ENCODE peak calls at places on chromosome 22, in eight cellular contexts. V is ovary, M is A549, H is right lobe of liver, A is NB4, I is HCT116, C is spleen, W is Peyer's patch. D is an unnamed sample.

GRCh38 chr22:24592846-24593809 is at the start of gene LRRC75B:
- DNase-seq in C (peak), V (peak), W (peak), H (peak), I (peak), A (peak), M (peak), D (peak)

GRCh38 chr22:48640890-48641771 is 1186.5 kb downstream of the BRD1 start:
- DNase-seq in A (peak), V (peak), H (no peak), C (no peak), W (no peak), M (no peak), I (no peak), D (no peak)

GRCh38 chr22:49204599-49205214 is 623.0 kb downstream of the BRD1 start:
- DNase-seq in M (no peak), V (no peak), H (peak), W (no peak), A (no peak), I (no peak), C (peak), D (peak)

GRCh38 chr22:25354456-25354855 is 135.0 kb downstream of the CRYBB2 start:
- DNase-seq in I (no peak), A (no peak), W (no peak), M (no peak), H (peak), C (peak), V (no peak), D (no peak)

GRCh38 chr22:17451251-17451765 is 82.0 kb downstream of the CECR2 start:
- DNase-seq in I (no peak), W (no peak), C (no peak), V (no peak), A (no peak), M (no peak), H (no peak), D (no peak)

GRCh38 chr22:50267591-50268390 is 2.4 kb downstream of the MAPK11 start:
- DNase-seq in W (no peak), H (peak), C (no peak), A (no peak), M (no peak), I (no peak), V (peak), D (peak)

GRCh38 chr22:18056161-18056666 is 21.6 kb upstream of the PEX26 start:
- DNase-seq in M (no peak), C (peak), W (peak), H (no peak), A (no peak), I (no peak), V (no peak), D (no peak)

GRCh38 chr22:33823552-33823951 is 96.7 kb downstream of the LARGE1 start:
- DNase-seq in H (no peak), W (no peak), C (no peak), I (no peak), M (no peak), A (no peak), V (no peak), D (no peak)

GRCh38 chr22:38706885-38707180 is 1.1 kb downstream of the GTPBP1 start:
- DNase-seq in C (no peak), V (no peak), A (no peak), I (no peak), H (no peak), W (no peak), M (no peak), D (no peak)

GRCh38 chr22:36384766-36385400 is 2.9 kb downstream of the MYH9 start:
- DNase-seq in W (peak), M (no peak), H (no peak), V (no peak), A (peak), C (no peak), I (no peak), D (no peak)
- TF ChIP-seq POLR2A in W (peak), M (no peak), H (no peak), V (no peak), A (no peak), C (no peak), I (no peak), D (no peak)

GRCh38 chr22:37564111-37564711 is 3.9 kb downstream of the CDC42EP1 start:
- DNase-seq in A (no peak), W (no peak), H (no peak), M (no peak), I (no peak), V (peak), C (no peak), D (no peak)

GRCh38 chr22:37562049-37562784 is 1.9 kb downstream of the CDC42EP1 start:
- DNase-seq in A (no peak), W (no peak), C (no peak), H (no peak), V (no peak), M (no peak), I (no peak), D (no peak)

GRCh38 chr22:37561209-37562048 is 1.1 kb downstream of the CDC42EP1 start:
- DNase-seq in W (peak), A (peak), H (peak), M (peak), V (peak), I (peak), C (peak), D (peak)

GRCh38 chr22:37565830-37566229 is 5.5 kb downstream of the CDC42EP1 start:
- DNase-seq in A (no peak), I (no peak), H (no peak), V (no peak), M (no peak), W (no peak), C (no peak), D (no peak)

GRCh38 chr22:37563153-37564081 is 3.1 kb downstream of the CDC42EP1 start:
- DNase-seq in M (peak), V (peak), C (no peak), W (peak), I (peak), H (no peak), A (no peak), D (peak)
- TF ChIP-seq POLR2A in M (no peak), V (no peak), C (no peak), W (no peak), I (no peak), H (peak), A (no peak), D (no peak)

GRCh38 chr22:29630180-29630498 is 26.7 kb downstream of the NF2 start:
- DNase-seq in H (no peak), V (no peak), A (no peak), C (no peak), W (no peak), I (no peak), M (no peak), D (no peak)
- TF ChIP-seq POLR2A in H (no peak), V (no peak), A (no peak), C (no peak), W (no peak), I (no peak), M (no peak), D (no peak)

GRCh38 chr22:44332946-44333345 is 20.2 kb upstream of the SHISAL1 start:
- DNase-seq in I (no peak), V (no peak), W (no peak), A (no peak), H (no peak), C (no peak), M (no peak), D (no peak)

GRCh38 chr22:44331881-44332714 is 19.3 kb upstream of the SHISAL1 start:
- DNase-seq in I (no peak), W (no peak), V (no peak), C (no peak), H (no peak), A (no peak), M (peak), D (no peak)

GRCh38 chr22:44335903-44336803 is 23.4 kb upstream of the SHISAL1 start:
- DNase-seq in V (no peak), C (no peak), M (no peak), I (no peak), W (no peak), A (no peak), H (no peak), D (peak)

GRCh38 chr22:44335066-44335839 is 22.5 kb upstream of the SHISAL1 start:
- DNase-seq in W (no peak), I (no peak), A (no peak), H (no peak), V (no peak), C (no peak), M (no peak), D (no peak)

DNA sequence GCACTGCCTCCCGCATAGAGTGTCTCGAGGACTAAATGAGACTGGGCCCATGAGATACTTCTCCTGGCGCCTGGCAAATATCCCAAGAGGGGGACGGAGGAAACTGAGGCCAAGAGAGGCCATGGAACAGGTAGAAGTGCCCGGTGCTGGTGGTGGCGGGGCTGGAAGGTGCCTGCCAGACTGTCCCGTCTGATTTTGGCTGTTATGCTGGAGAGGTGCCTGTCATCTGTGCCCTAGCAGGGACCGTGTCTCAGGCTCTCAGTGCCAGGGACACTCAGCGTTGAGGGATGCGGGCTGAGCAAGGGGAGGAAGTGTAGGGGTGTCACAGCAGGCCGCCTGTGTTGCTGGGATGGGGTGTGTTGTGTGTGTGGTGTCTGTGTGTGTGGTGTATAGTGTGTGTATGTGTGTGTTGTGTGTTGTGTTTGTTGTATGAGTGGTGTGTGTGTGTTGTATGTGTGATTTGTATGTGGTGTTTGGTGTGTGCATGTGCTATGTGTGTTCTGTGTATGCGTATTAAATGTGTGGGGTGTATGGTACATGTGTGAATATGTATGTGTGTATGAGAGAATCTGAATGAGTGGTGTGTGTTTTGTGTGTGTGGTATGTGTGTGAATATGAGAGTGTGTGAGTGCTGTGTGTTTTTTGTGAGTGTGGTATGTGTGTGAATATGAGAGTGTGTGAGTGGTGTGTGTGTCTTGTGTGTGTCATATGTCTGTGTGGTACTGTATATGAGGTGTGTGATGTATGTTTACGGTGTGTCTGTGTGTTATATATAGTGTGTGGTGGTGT is 21.3 kb upstream of the SHISAL1 start:
- DNase-seq in A (no peak), V (no peak), M (no peak), W (no peak), C (no peak), H (no peak), I (no peak), D (no peak)
- TF ChIP-seq POLR2A in A (no peak), V (no peak), M (no peak), W (no peak), C (no peak), H (no peak), I (no peak), D (no peak)

GRCh38 chr22:44161673-44162072 is 19.1 kb upstream of the PARVG start:
- DNase-seq in A (no peak), H (no peak), V (no peak), C (peak), I (no peak), M (no peak), W (no peak), D (no peak)
- TF ChIP-seq POLR2A in A (no peak), H (no peak), V (no peak), C (no peak), I (no peak), M (no peak), W (no peak), D (no peak)

GRCh38 chr22:42621505-42622002 is 6.9 kb upstream of the POLDIP3 start:
- DNase-seq in I (peak), C (peak), H (no peak), W (peak), A (peak), M (peak), V (peak), D (peak)
- TF ChIP-seq POLR2A in I (no peak), C (no peak), H (no peak), W (no peak), A (no peak), M (no peak), V (no peak), D (no peak)

GRCh38 chr22:21443735-21444421 is 23.3 kb upstream of the TMEM191C start:
- DNase-seq in I (no peak), H (peak), V (no peak), C (peak), A (no peak), W (no peak), M (no peak), D (peak)
- TF ChIP-seq POLR2A in I (no peak), H (no peak), V (no peak), C (no peak), A (no peak), W (no peak), M (no peak), D (no peak)

GRCh38 chr22:19970479-19971275 is 29.1 kb upstream of the TXNRD2 start:
- DNase-seq in C (peak), W (peak), M (peak), H (peak), A (peak), V (peak), I (no peak), D (peak)

GRCh38 chr22:19971276-19972124 is 29.9 kb upstream of the TXNRD2 start:
- DNase-seq in C (no peak), A (no peak), W (no peak), I (no peak), H (peak), M (no peak), V (no peak), D (peak)

GRCh38 chr22:19969141-19969928 is 27.7 kb upstream of the TXNRD2 start:
- DNase-seq in C (no peak), W (no peak), V (no peak), H (no peak), M (no peak), I (no peak), A (no peak), D (no peak)

GRCh38 chr22:19968450-19968891 is 26.9 kb upstream of the TXNRD2 start:
- DNase-seq in A (no peak), C (no peak), H (peak), M (no peak), W (no peak), V (no peak), I (no peak), D (peak)

DNA sequence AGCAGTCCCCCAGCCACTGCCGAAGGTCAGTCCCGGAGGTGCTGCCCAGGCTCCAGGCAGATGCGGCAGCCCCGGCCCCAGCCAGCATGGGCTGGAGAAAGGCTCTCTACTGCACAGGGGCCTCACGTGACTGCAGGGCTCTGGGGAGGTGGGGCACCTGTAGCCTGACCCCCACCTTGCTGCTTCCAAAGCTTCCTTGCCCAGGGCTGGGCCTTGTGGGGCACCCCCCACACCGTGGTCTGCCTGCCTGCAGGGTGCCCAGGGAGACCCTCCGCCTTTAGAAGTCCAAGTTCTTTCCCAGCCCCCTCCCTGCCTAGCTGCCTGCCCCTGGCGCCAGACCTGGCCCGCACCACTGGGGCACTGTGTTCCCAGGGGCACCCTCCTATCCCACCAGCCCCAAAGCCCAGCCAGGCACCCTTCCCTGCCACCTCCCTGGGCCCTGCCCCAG is 28.4 kb upstream of the TXNRD2 start:
- DNase-seq in I (no peak), C (no peak), M (no peak), V (no peak), A (no peak), W (no peak), H (no peak), D (no peak)
- TF ChIP-seq POLR2A in I (no peak), C (no peak), M (no peak), V (no peak), A (no peak), W (no peak), H (no peak), D (no peak)